ENCODE peak calls at places on chromosomes 11 and 22, in six cellular contexts. A, F, Z, B, C and R are unnamed samples.

GRCh38 chr11:12798609-12799011 is 124.4 kb downstream of the TEAD1 start:
- DNase-seq in A (no peak), F (no peak), Z (no peak), B (no peak), C (no peak), R (no peak)

GRCh38 chr11:79045811-79046304 is 395.0 kb downstream of the TENM4 start:
- DNase-seq in A (no peak), F (no peak), Z (no peak), B (no peak), C (no peak), R (no peak)

GRCh38 chr11:65471410-65471762 is 27.5 kb upstream of the MALAT1 start:
- DNase-seq in A (peak), F (peak), Z (no peak), B (no peak), C (peak), R (peak)

GRCh38 chr11:106172389-106172991 is 95.0 kb downstream of the AASDHPPT start:
- DNase-seq in A (no peak), F (no peak), Z (no peak), B (no peak), C (no peak), R (no peak)

GRCh38 chr22:22710719-22711531 is 66.5 kb downstream of the GGTLC2 start:
- DNase-seq in A (peak), F (peak), Z (no peak), B (peak), C (peak), R (peak)

GRCh38 chr11:46049325-46049860 is 71.9 kb downstream of the PHF21A start:
- DNase-seq in A (no peak), F (no peak), Z (no peak), B (no peak), C (no peak), R (no peak)

GRCh38 chr11:48001438-48002021 is 21.2 kb downstream of the PTPRJ start:
- DNase-seq in A (peak), F (no peak), Z (peak), B (peak), C (no peak), R (peak)

GRCh38 chr22:49367016-49367697 is 460.5 kb downstream of the BRD1 start:
- DNase-seq in A (no peak), F (no peak), Z (no peak), B (no peak), C (peak), R (no peak)

GRCh38 chr11:95283653-95284052 is 52.7 kb upstream of the SESN3 start:
- DNase-seq in A (no peak), F (no peak), Z (no peak), B (no peak), C (no peak), R (no peak)

GRCh38 chr11:72924568-72925190 is 110.5 kb downstream of the ATG16L2 start:
- DNase-seq in A (peak), F (no peak), Z (no peak), B (no peak), C (no peak), R (no peak)

GRCh38 chr22:41555325-41555724 is 5.5 kb upstream of the CSDC2 start:
- DNase-seq in A (no peak), F (no peak), Z (no peak), B (no peak), C (no peak), R (no peak)

GRCh38 chr22:37571992-37572373 is 7.9 kb downstream of the LGALS2 start:
- DNase-seq in A (no peak), F (no peak), Z (no peak), B (no peak), C (no peak), R (no peak)

GRCh38 chr11:66322732-66323427 is 6.0 kb upstream of the CD248 start:
- DNase-seq in A (no peak), F (no peak), Z (no peak), B (no peak), C (no peak), R (no peak)

GRCh38 chr11:1564535-1565172 is 7.4 kb downstream of the DUSP8 start:
- DNase-seq in A (peak), F (peak), Z (peak), B (no peak), C (peak), R (peak)

GRCh38 chr11:59097113-59097708 is 9.8 kb upstream of the FAM111B start:
- DNase-seq in A (peak), F (peak), Z (no peak), B (no peak), C (peak), R (peak)

GRCh38 chr11:75475767-75476650 is 43.0 kb upstream of the KLHL35 start:
- DNase-seq in A (peak), F (peak), Z (no peak), B (no peak), C (peak), R (peak)

GRCh38 chr22:41001722-41002122 is 50.5 kb downstream of the RBX1 start:
- DNase-seq in A (peak), F (no peak), Z (no peak), B (no peak), C (no peak), R (no peak)

GRCh38 chr22:32623943-32624342 is 149.3 kb downstream of the FBXO7 start:
- DNase-seq in A (peak), F (peak), Z (peak), B (no peak), C (peak), R (peak)

GRCh38 chr11:116257871-116258270 is 514.9 kb downstream of the BUD13 start:
- DNase-seq in A (no peak), F (no peak), Z (no peak), B (no peak), C (no peak), R (no peak)

GRCh38 chr11:110828086-110828485 is 115.8 kb upstream of the ARHGAP20 start:
- DNase-seq in A (no peak), F (no peak), Z (no peak), B (no peak), C (no peak), R (no peak)

GRCh38 chr22:44409211-44409648 is 88.8 kb downstream of the RTL6 start:
- DNase-seq in A (no peak), F (no peak), Z (no peak), B (no peak), C (no peak), R (no peak)

GRCh38 chr11:134560566-134561347 is 148.7 kb upstream of the B3GAT1 start:
- DNase-seq in A (no peak), F (no peak), Z (no peak), B (no peak), C (no peak), R (no peak)

GRCh38 chr11:2950825-2951224 is 21.6 kb upstream of the PHLDA2 start:
- DNase-seq in A (no peak), F (no peak), Z (no peak), B (no peak), C (no peak), R (no peak)

GRCh38 chr11:43681543-43681942 is 1.0 kb downstream of the HSD17B12 start:
- DNase-seq in A (peak), F (no peak), Z (no peak), B (no peak), C (no peak), R (no peak)

GRCh38 chr11:104830080-104830479 is 68.2 kb downstream of the CASP12 start:
- DNase-seq in A (peak), F (no peak), Z (peak), B (no peak), C (no peak), R (no peak)

GRCh38 chr22:28239941-28240340 is 320.9 kb upstream of the PITPNB start:
- DNase-seq in A (no peak), F (no peak), Z (no peak), B (no peak), C (no peak), R (no peak)

GRCh38 chr11:64004590-64004984 is 18.3 kb downstream of the OTUB1 start:
- DNase-seq in A (no peak), F (no peak), Z (no peak), B (no peak), C (no peak), R (no peak)

GRCh38 chr22:32800158-32800557 is 1.3 kb upstream of the TIMP3 start:
- DNase-seq in A (no peak), F (no peak), Z (no peak), B (no peak), C (no peak), R (no peak)

GRCh38 chr11:130300567-130300966 is 14.2 kb downstream of the ZBTB44 start:
- DNase-seq in A (no peak), F (no peak), Z (no peak), B (no peak), C (no peak), R (no peak)

GRCh38 chr11:16356057-16356750 is at the start of gene SOX6:
- DNase-seq in A (no peak), F (peak), Z (no peak), B (no peak), C (no peak), R (no peak)